ENCODE peak calls at places on chromosomes 13 and 19, in four cellular contexts. I is cardiac fibroblast, M is psoas muscle, Q is gastrocnemius medialis. G is an unnamed sample.

GRCh38 chr19:48319647-48320537 is 5.5 kb upstream of the EMP3 start:
- DNase-seq in Q (peak; percentile 51), M (peak; percentile 90), I (peak; percentile 84), G (peak; percentile 89)

GRCh38 chr19:18775586-18776287 is 15.4 kb downstream of the COMP start:
- DNase-seq in I (peak; percentile 69), Q (no peak), M (no peak), G (no peak)

GRCh38 chr19:52961981-52962380 is 700 bp downstream of the ZNF816 start:
- DNase-seq in Q (no peak), M (no peak), I (peak; percentile 18), G (no peak)

GRCh38 chr19:44692379-44692721 is 6.6 kb upstream of the CEACAM16 start:
- DNase-seq in I (no peak), Q (no peak), M (no peak), G (no peak)

GRCh38 chr19:8609210-8610040 is 1.1 kb downstream of the ADAMTS10 start:
- DNase-seq in Q (no peak), M (peak; percentile 74), I (peak; percentile 71), G (peak; percentile 69)

GRCh38 chr19:55585658-55586339 is 5.2 kb upstream of the ZNF579 start:
- DNase-seq in Q (no peak), I (peak; percentile 74), M (peak; percentile 81), G (peak; percentile 89)

GRCh38 chr19:55166530-55167268 is at the start of gene DNAAF3:
- DNase-seq in Q (peak; percentile 93), M (peak; percentile 97), I (peak; percentile 98), G (peak; percentile 98)

GRCh38 chr19:5216141-5216847 is 124.3 kb downstream of the PTPRS start:
- DNase-seq in I (no peak), M (no peak), Q (no peak), G (no peak)

GRCh38 chr13:39765801-39766463 is 110.5 kb downstream of the COG6 start:
- DNase-seq in I (peak; percentile 23), Q (no peak), M (peak; percentile 54), G (peak; percentile 9)

GRCh38 chr13:73922728-73923393 is 211.3 kb downstream of the KLF12 start:
- DNase-seq in Q (no peak), I (peak; percentile 64), M (no peak), G (no peak)

GRCh38 chr13:97512732-97513131 is 78.8 kb downstream of the RAP2A start:
- DNase-seq in Q (no peak), M (no peak), I (no peak), G (no peak)

GRCh38 chr13:102817907-102818306 is 19.0 kb downstream of the BIVM start:
- DNase-seq in I (no peak), Q (no peak), M (no peak), G (no peak)

GRCh38 chr13:98878421-98879126 is 99.3 kb downstream of the DOCK9 start:
- DNase-seq in I (no peak), M (no peak), Q (no peak), G (no peak)

GRCh38 chr13:84609716-84610115 is 727.4 kb upstream of the SLITRK1 start:
- DNase-seq in M (no peak), Q (no peak), I (peak; percentile 24), G (no peak)

GRCh38 chr13:47426126-47426849 is 529.4 kb upstream of the HTR2A start:
- DNase-seq in I (peak; percentile 82), Q (peak; percentile 30), M (no peak), G (no peak)

GRCh38 chr19:47693489-47693888 is 19.7 kb upstream of the EHD2 start:
- DNase-seq in Q (no peak), M (peak; percentile 23), I (no peak), G (no peak)

GRCh38 chr13:52414051-52414450 is 8.1 kb upstream of the THSD1 start:
- DNase-seq in M (no peak), Q (no peak), I (no peak), G (no peak)

GRCh38 chr13:60134376-60134775 is 29.4 kb downstream of the DIAPH3 start:
- DNase-seq in Q (no peak), M (no peak), I (peak; percentile 28), G (no peak)

GRCh38 chr13:51998723-51999471 is 12.4 kb downstream of the ATP7B start:
- DNase-seq in I (no peak), M (no peak), Q (no peak), G (no peak)

GRCh38 chr19:32881766-32882165 is 12.2 kb upstream of the SLC7A9 start:
- DNase-seq in Q (no peak), M (peak; percentile 27), I (no peak), G (no peak)

GRCh38 chr19:575527-576506 is 3.4 kb downstream of the BSG start:
- DNase-seq in I (peak; percentile 46), Q (peak; percentile 87), M (peak; percentile 89), G (no peak)

GRCh38 chr13:41428155-41428554 is 29.2 kb upstream of the RGCC start:
- DNase-seq in M (no peak), I (no peak), Q (no peak), G (peak; percentile 7)

GRCh38 chr19:20423381-20424207 is 142.0 kb downstream of the ZNF737 start:
- DNase-seq in M (peak; percentile 74), Q (no peak), I (peak; percentile 88), G (peak; percentile 7)

GRCh38 chr19:11399667-11400066 is 15.6 kb upstream of the EPOR start:
- DNase-seq in I (no peak), Q (no peak), M (no peak), G (no peak)

GRCh38 chr13:61414686-61415664 is 674 bp downstream of the PCDH20 start:
- DNase-seq in M (peak; percentile 40), I (peak; percentile 2), Q (no peak), G (peak; percentile 81)

GRCh38 chr13:74093691-74094090 is 40.5 kb downstream of the KLF12 start:
- DNase-seq in I (no peak), Q (no peak), M (no peak), G (no peak)

GRCh38 chr13:25111557-25111956 is 15.6 kb downstream of the PABPC3 start:
- DNase-seq in M (no peak), Q (no peak), I (peak; percentile 6), G (no peak)

GRCh38 chr19:46542428-46543230 is 47.0 kb upstream of the PNMA8B start:
- DNase-seq in Q (peak; percentile 76), I (peak; percentile 94), M (peak; percentile 91), G (peak; percentile 91)

GRCh38 chr19:15101479-15102082 is 5.6 kb upstream of the SYDE1 start:
- DNase-seq in Q (no peak), I (peak; percentile 72), M (no peak), G (peak; percentile 49)

GRCh38 chr19:55683449-55684261 is 8.6 kb downstream of the EPN1 start:
- DNase-seq in Q (no peak), M (no peak), I (no peak), G (no peak)

GRCh38 chr19:15452111-15453047 is 2.6 kb upstream of the WIZ start:
- DNase-seq in Q (peak; percentile 86), M (peak; percentile 98), I (peak; percentile 88), G (peak; percentile 88)

GRCh38 chr13:89695343-89696257 is 1651.9 kb upstream of the MIR17HG start:
- DNase-seq in M (no peak), Q (no peak), I (peak; percentile 50), G (peak; percentile 68)

GRCh38 chr19:7832009-7832408 is 2.0 kb downstream of the EVI5L start:
- DNase-seq in I (no peak), M (no peak), Q (no peak), G (no peak)

GRCh38 chr19:43430142-43430710 is 15.5 kb downstream of the TEX101 start:
- DNase-seq in M (no peak), Q (no peak), I (peak; percentile 8), G (no peak)
- TF ChIP-seq CTCF in M (no peak), Q (no peak), I (peak; percentile 11), G (peak; percentile 13)

GRCh38 chr19:41341669-41342490 is 11.8 kb downstream of the TGFB1 start:
- DNase-seq in Q (no peak), M (no peak), I (no peak), G (no peak)
- TF ChIP-seq CTCF in Q (no peak), M (no peak), I (no peak), G (no peak)

DNA sequence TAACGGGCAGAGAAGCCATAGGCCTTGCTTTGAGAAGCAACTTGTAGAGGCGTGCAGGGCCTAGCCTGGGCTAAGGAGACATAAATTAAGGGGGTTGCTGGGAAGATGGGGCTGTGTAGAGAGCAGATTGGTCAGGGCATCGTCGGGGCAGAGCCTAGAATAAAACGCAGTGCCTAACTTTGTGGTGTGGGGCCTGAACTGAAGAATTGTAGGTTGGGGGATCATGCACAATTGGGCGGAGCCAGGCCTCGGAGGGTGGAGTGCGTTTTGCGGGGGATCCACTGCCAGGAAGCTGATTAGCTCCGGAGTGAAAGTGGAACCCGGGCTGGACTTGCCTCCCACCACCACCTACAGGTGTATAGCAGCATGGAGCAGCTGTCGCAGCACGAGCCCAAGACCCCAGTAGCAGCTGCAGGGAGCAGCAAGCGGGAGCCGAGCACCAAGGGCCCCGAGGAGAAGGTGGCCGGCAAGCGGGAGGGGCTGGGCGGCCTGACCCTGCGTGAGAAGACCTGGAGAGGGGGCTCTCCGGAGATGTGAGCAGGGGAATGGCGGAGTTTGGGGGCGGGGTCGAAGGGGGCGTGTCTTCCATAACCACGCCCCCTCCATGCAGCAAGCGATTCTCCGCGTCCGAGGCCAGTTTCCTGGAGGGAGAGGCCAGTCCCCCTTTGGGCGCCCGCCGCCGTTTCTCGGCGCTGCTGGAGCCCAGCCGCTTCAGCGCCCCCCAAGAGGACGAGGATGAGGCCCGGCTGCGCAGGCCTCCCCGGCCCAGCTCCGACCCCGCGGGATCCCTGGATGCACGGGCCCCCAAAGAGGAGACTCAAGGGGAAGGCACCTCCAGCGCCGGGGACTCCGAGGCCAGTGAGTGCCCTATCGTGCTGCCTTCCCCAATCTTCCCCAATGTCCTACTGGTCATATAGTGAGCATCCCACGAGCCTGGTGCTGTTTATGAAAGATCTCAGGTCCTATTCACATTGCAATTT is 13.8 kb downstream of the DNASE2 start:
- DNase-seq in Q (no peak), M (peak; percentile 66), I (peak; percentile 52), G (peak; percentile 93)
- TF ChIP-seq CTCF in Q (no peak), M (no peak), I (no peak), G (no peak)

GRCh38 chr13:26976336-26976735 is 195.3 kb downstream of the USP12 start:
- DNase-seq in M (no peak), I (no peak), Q (no peak), G (no peak)

GRCh38 chr13:26973281-26973680 is 198.3 kb downstream of the USP12 start:
- DNase-seq in M (no peak), I (no peak), Q (no peak), G (no peak)

GRCh38 chr13:26968431-26969335 is 202.9 kb downstream of the USP12 start:
- DNase-seq in Q (no peak), I (peak; percentile 34), M (no peak), G (peak; percentile 43)

GRCh38 chr13:26973946-26974345 is 197.7 kb downstream of the USP12 start:
- DNase-seq in I (no peak), M (no peak), Q (no peak), G (no peak)

DNA sequence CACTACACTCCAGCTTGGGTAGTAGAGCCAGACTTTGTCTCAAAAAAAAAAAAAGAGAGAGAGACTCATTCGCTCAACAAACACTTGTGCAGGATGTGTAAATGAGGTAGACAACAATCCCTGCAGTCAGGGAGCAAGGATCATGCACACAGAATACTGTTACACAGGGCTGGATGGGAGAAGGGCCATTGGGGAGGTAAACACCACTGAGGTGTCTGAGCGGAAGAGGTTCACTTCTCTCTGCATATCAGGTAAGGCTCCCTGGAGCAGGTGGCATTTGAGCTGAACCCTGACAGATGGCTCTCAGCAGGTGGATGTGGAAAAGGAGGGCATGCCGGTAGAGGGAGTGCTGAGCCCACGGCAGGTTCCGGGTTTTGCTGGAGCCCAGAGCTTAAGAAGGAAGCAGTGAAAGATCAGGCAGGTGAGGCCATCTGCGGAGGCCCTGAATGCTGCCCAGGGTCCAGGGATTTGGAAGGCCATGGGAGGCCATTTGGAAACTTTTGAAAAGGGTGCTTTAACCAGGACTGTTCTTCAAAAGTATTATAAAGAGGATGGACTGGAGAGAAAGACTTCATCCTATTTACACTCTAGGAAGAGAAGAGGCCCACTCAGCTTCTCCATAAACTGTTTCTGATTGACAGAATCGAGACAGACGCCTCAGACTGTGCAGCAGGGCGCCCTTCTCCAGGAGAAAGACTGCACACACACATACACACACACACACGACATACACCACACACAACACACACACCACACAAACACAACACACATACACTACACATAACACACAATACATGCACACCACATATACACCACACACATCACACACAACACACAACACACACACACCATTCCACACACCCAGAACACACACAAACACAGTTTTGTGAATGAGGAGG is 199.4 kb downstream of the USP12 start:
- DNase-seq in M (no peak), I (peak; percentile 8), Q (no peak), G (peak; percentile 21)
- TF ChIP-seq CTCF in M (no peak), I (peak; percentile 11), Q (no peak), G (peak; percentile 29)